ENCODE peak calls at places on chromosomes 13 and 19, in seven cellular contexts. F is NK-92 treated with Interleukin-12 subunit alpha and Interleukin-12 subunit beta, amount 100 ng/mL, for 24 hours; V is activated T-cell treated with anti-CD3 and anti-CD28 coated beads for 24 hours; S is glutamatergic neuron; G is NB4; P is H54; H is AG09319. L is an unnamed sample.
A peak's percentile ranks its signal among the peaks of the same experiment; 100 is the strongest.

GRCh38 chr19:43957891-43958290 is 6.9 kb downstream of the ZNF221 start:
- DNase-seq in F (no peak), V (no peak), S (no peak), G (no peak), P (no peak), H (peak; percentile 86), L (no peak)

GRCh38 chr13:30924726-30925125 is 7.7 kb upstream of the TEX26 start:
- DNase-seq in F (no peak), V (no peak), S (no peak), G (no peak), P (no peak), H (no peak), L (no peak)

GRCh38 chr13:75197803-75198202 is 284.2 kb downstream of the TBC1D4 start:
- DNase-seq in F (no peak), V (no peak), S (peak; percentile 20), G (no peak), P (no peak), H (no peak), L (no peak)

GRCh38 chr13:35345992-35346391 is 130.5 kb downstream of the MAB21L1 start:
- DNase-seq in F (no peak), V (no peak), S (no peak), G (no peak), P (no peak), H (no peak), L (no peak)

GRCh38 chr13:67662997-67663396 is 432.9 kb upstream of the PCDH9 start:
- DNase-seq in F (no peak), V (no peak), S (no peak), G (no peak), P (no peak), H (no peak), L (no peak)

GRCh38 chr19:35615036-35615435 is 2.5 kb downstream of the HAUS5 start:
- DNase-seq in F (no peak), V (no peak), S (no peak), G (no peak), P (no peak), H (no peak), L (no peak)

GRCh38 chr13:36057041-36057440 is 74.1 kb downstream of the DCLK1 start:
- DNase-seq in F (no peak), V (no peak), S (no peak), G (peak; percentile 11), P (no peak), H (no peak), L (no peak)

GRCh38 chr13:109154546-109154945 is 525.1 kb downstream of the MYO16 start:
- DNase-seq in F (no peak), V (no peak), S (no peak), G (no peak), P (no peak), H (no peak), L (no peak)

GRCh38 chr13:77377016-77377415 is 50.1 kb upstream of the MYCBP2 start:
- DNase-seq in F (no peak), V (no peak), S (no peak), G (peak; percentile 40), P (no peak), H (no peak), L (no peak)

GRCh38 chr13:46605089-46605488 is 52.1 kb downstream of the LRCH1 start:
- DNase-seq in F (no peak), V (no peak), S (no peak), G (no peak), P (no peak), H (no peak), L (no peak)

GRCh38 chr13:41848435-41849255 is 112.3 kb downstream of the VWA8 start:
- DNase-seq in F (no peak), V (no peak), S (no peak), G (no peak), P (no peak), H (no peak), L (no peak)

GRCh38 chr13:93227906-93228801 is 1.5 kb downstream of the GPC6 start:
- DNase-seq in F (no peak), V (no peak), S (peak; percentile 82), G (no peak), P (peak; percentile 35), H (no peak), L (peak; percentile 67)

GRCh38 chr19:48454150-48454730 is 1.1 kb upstream of the KCNJ14 start:
- DNase-seq in F (no peak), V (no peak), S (no peak), G (no peak), P (no peak), H (no peak), L (no peak)

GRCh38 chr13:20174656-20175405 is 14.0 kb upstream of the GJA3 start:
- DNase-seq in F (peak; percentile 75), V (peak; percentile 74), S (no peak), G (peak; percentile 91), P (peak; percentile 84), H (peak; percentile 58), L (no peak)

GRCh38 chr19:46515879-46516350 is 20.2 kb upstream of the PNMA8B start:
- DNase-seq in F (no peak), V (peak; percentile 19), S (no peak), G (peak; percentile 80), P (peak; percentile 35), H (no peak), L (peak; percentile 20)

GRCh38 chr19:16876904-16877361 is 11.9 kb upstream of the F2RL3 start:
- DNase-seq in F (no peak), V (no peak), S (no peak), G (peak; percentile 69), P (no peak), H (no peak), L (no peak)

GRCh38 chr13:55069746-55070145 is 2041.1 kb downstream of the OLFM4 start:
- DNase-seq in F (no peak), V (no peak), S (no peak), G (no peak), P (no peak), H (no peak), L (no peak)

GRCh38 chr13:27211771-27212364 is 39.5 kb upstream of the RPL21 start:
- DNase-seq in F (no peak), V (no peak), S (no peak), G (no peak), P (no peak), H (no peak), L (no peak)

GRCh38 chr13:81686877-81687276 is 1346.0 kb upstream of the SPRY2 start:
- DNase-seq in F (no peak), V (no peak), S (no peak), G (no peak), P (no peak), H (no peak), L (no peak)

GRCh38 chr13:105519766-105520165 is 1015.7 kb downstream of the EFNB2 start:
- DNase-seq in F (no peak), V (no peak), S (no peak), G (no peak), P (no peak), H (no peak), L (no peak)

GRCh38 chr13:106799731-106800335 is 231.9 kb upstream of the ARGLU1 start:
- DNase-seq in F (no peak), V (no peak), S (no peak), G (no peak), P (no peak), H (no peak), L (no peak)

GRCh38 chr13:112812306-112813034 is 122.6 kb downstream of the ATP11A start:
- DNase-seq in F (no peak), V (no peak), S (peak; percentile 67), G (no peak), P (no peak), H (no peak), L (no peak)